ENCODE peak calls at places on chromosomes 4 and X, in eight cellular contexts. One of them, this sample, is unnamed.

GRCh38 chrX:11480626-11481025 is 185.1 kb downstream of the ARHGAP6 start:
- DNase-seq in A549: no peak
- DNase-seq in Panc1: no peak
- DNase-seq in HL-60: no peak
- DNase-seq in SK-N-SH: no peak
- DNase-seq in HepG2: no peak
- DNase-seq in HCT116: no peak
- DNase-seq in K562: peak; percentile 47
- DNase-seq in this sample: no peak

GRCh38 chr4:187059895-187060294 is 336.2 kb upstream of the FAT1 start:
- DNase-seq in A549: no peak
- DNase-seq in Panc1: no peak
- DNase-seq in HL-60: no peak
- DNase-seq in SK-N-SH: no peak
- DNase-seq in HepG2: no peak
- DNase-seq in HCT116: no peak
- DNase-seq in K562: no peak
- DNase-seq in this sample: no peak

GRCh38 chr4:2220016-2220620 is 21.8 kb downstream of the HAUS3 start:
- DNase-seq in A549: peak; percentile 45
- DNase-seq in Panc1: peak; percentile 61
- DNase-seq in HL-60: no peak
- DNase-seq in SK-N-SH: peak; percentile 63
- DNase-seq in HepG2: peak; percentile 61
- DNase-seq in HCT116: peak; percentile 28
- DNase-seq in K562: peak; percentile 81
- DNase-seq in this sample: peak; percentile 91

GRCh38 chr4:45944000-45944399 is 179.9 kb downstream of the GABRG1 start:
- DNase-seq in A549: no peak
- DNase-seq in Panc1: no peak
- DNase-seq in HL-60: no peak
- DNase-seq in SK-N-SH: peak; percentile 1
- DNase-seq in HepG2: peak; percentile 5
- DNase-seq in HCT116: no peak
- DNase-seq in K562: peak; percentile 10
- DNase-seq in this sample: peak; percentile 41

GRCh38 chr4:114146947-114147618 is 167.6 kb upstream of the ARSJ start:
- DNase-seq in A549: no peak
- DNase-seq in Panc1: no peak
- DNase-seq in HL-60: no peak
- DNase-seq in SK-N-SH: no peak
- DNase-seq in HepG2: no peak
- DNase-seq in HCT116: no peak
- DNase-seq in K562: no peak
- DNase-seq in this sample: no peak

GRCh38 chrX:45200741-45201234 is at the start of gene DIPK2B:
- DNase-seq in A549: no peak
- DNase-seq in Panc1: no peak
- DNase-seq in HL-60: no peak
- DNase-seq in SK-N-SH: no peak
- DNase-seq in HepG2: no peak
- DNase-seq in HCT116: no peak
- DNase-seq in K562: no peak
- DNase-seq in this sample: no peak

GRCh38 chr4:184103755-184104367 is 113.8 kb downstream of the ENPP6 start:
- DNase-seq in A549: no peak
- DNase-seq in Panc1: no peak
- DNase-seq in HL-60: no peak
- DNase-seq in SK-N-SH: peak; percentile 63
- DNase-seq in HepG2: no peak
- DNase-seq in HCT116: no peak
- DNase-seq in K562: no peak
- DNase-seq in this sample: no peak

GRCh38 chrX:132614297-132614696 is 125.5 kb upstream of the MBNL3 start:
- DNase-seq in A549: no peak
- DNase-seq in Panc1: no peak
- DNase-seq in HL-60: no peak
- DNase-seq in SK-N-SH: no peak
- DNase-seq in HepG2: peak; percentile 38
- DNase-seq in HCT116: no peak
- DNase-seq in K562: peak; percentile 3
- DNase-seq in this sample: peak; percentile 39

GRCh38 chr4:1043658-1044468 is 32.4 kb downstream of the FGFRL1 start:
- DNase-seq in A549: peak; percentile 72
- DNase-seq in Panc1: peak; percentile 80
- DNase-seq in HL-60: peak; percentile 89
- DNase-seq in SK-N-SH: no peak
- DNase-seq in HepG2: peak; percentile 84
- DNase-seq in HCT116: peak; percentile 93
- DNase-seq in K562: peak; percentile 96
- DNase-seq in this sample: peak; percentile 66

GRCh38 chr4:101806914-101807313 is 16.4 kb downstream of the BANK1 start:
- DNase-seq in A549: no peak
- DNase-seq in Panc1: no peak
- DNase-seq in HL-60: no peak
- DNase-seq in SK-N-SH: no peak
- DNase-seq in HepG2: no peak
- DNase-seq in HCT116: no peak
- DNase-seq in K562: no peak
- DNase-seq in this sample: no peak

GRCh38 chrX:24426340-24426913 is 38.7 kb upstream of the PDK3 start:
- DNase-seq in A549: no peak
- DNase-seq in Panc1: no peak
- DNase-seq in HL-60: no peak
- DNase-seq in SK-N-SH: peak; percentile 15
- DNase-seq in HepG2: peak; percentile 29
- DNase-seq in HCT116: no peak
- DNase-seq in K562: peak; percentile 2
- DNase-seq in this sample: peak; percentile 50

GRCh38 chr4:161256716-161257115 is 907.1 kb downstream of the FSTL5 start:
- DNase-seq in A549: no peak
- DNase-seq in Panc1: no peak
- DNase-seq in HL-60: no peak
- DNase-seq in SK-N-SH: no peak
- DNase-seq in HepG2: peak; percentile 22
- DNase-seq in HCT116: peak; percentile 7
- DNase-seq in K562: peak; percentile 1
- DNase-seq in this sample: peak; percentile 54

GRCh38 chrX:154334496-154334895 is 38.9 kb downstream of the TKTL1 start:
- DNase-seq in A549: no peak
- DNase-seq in Panc1: no peak
- DNase-seq in HL-60: peak; percentile 1
- DNase-seq in SK-N-SH: no peak
- DNase-seq in HepG2: no peak
- DNase-seq in HCT116: no peak
- DNase-seq in K562: no peak
- DNase-seq in this sample: no peak

GRCh38 chr4:78951862-78952472 is 12.7 kb upstream of the PAQR3 start:
- DNase-seq in A549: peak; percentile 13
- DNase-seq in Panc1: peak; percentile 15
- DNase-seq in HL-60: peak; percentile 23
- DNase-seq in SK-N-SH: peak; percentile 30
- DNase-seq in HepG2: peak; percentile 33
- DNase-seq in HCT116: peak; percentile 32
- DNase-seq in K562: peak; percentile 70
- DNase-seq in this sample: peak; percentile 60

GRCh38 chr4:88613417-88613875 is 21.2 kb downstream of the HERC3 start:
- DNase-seq in A549: no peak
- DNase-seq in Panc1: no peak
- DNase-seq in HL-60: no peak
- DNase-seq in SK-N-SH: no peak
- DNase-seq in HepG2: no peak
- DNase-seq in HCT116: no peak
- DNase-seq in K562: no peak
- DNase-seq in this sample: peak; percentile 49

GRCh38 chr4:134139188-134139587 is 62.4 kb downstream of the PABPC4L start:
- DNase-seq in A549: no peak
- DNase-seq in Panc1: no peak
- DNase-seq in HL-60: no peak
- DNase-seq in SK-N-SH: no peak
- DNase-seq in HepG2: no peak
- DNase-seq in HCT116: no peak
- DNase-seq in K562: no peak
- DNase-seq in this sample: no peak

GRCh38 chr4:105350859-105351494 is 122.9 kb downstream of the PPA2 start:
- DNase-seq in A549: no peak
- DNase-seq in Panc1: no peak
- DNase-seq in HL-60: no peak
- DNase-seq in SK-N-SH: no peak
- DNase-seq in HepG2: no peak
- DNase-seq in HCT116: no peak
- DNase-seq in K562: no peak
- DNase-seq in this sample: no peak

GRCh38 chr4:184265566-184266351 is 48.1 kb upstream of the ENPP6 start:
- DNase-seq in A549: peak; percentile 61
- DNase-seq in Panc1: peak; percentile 66
- DNase-seq in HL-60: no peak
- DNase-seq in SK-N-SH: no peak
- DNase-seq in HepG2: no peak
- DNase-seq in HCT116: peak; percentile 7
- DNase-seq in K562: peak; percentile 64
- DNase-seq in this sample: no peak

DNA sequence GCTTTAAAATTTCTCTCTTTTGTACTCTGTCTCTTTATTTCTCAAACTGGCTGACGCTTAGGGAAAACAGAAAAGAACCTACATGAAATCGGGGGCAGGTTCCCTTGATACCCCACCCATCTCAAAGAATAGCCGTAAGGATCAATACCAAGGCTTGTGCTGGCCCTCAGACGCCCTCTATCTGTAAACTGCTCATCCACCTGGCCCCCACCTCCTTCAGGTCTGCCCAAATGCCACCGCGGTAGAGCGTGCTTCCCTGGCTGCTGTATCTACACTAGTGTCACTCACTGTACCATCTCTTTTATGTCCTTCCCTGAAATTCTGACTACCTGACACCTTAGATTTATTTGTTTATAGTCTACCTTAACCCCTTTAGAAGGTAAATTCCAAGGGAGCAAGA is 62.8 kb downstream of the SMIM20 start:
- DNase-seq in A549: no peak
- DNase-seq in Panc1: no peak
- DNase-seq in HL-60: no peak
- DNase-seq in SK-N-SH: no peak
- DNase-seq in HepG2: no peak
- DNase-seq in HCT116: no peak
- DNase-seq in K562: no peak
- DNase-seq in this sample: peak; percentile 42
- TF ChIP-seq REST in A549: no peak
- TF ChIP-seq REST in Panc1: no peak
- TF ChIP-seq REST in HL-60: no peak
- TF ChIP-seq REST in SK-N-SH: no peak
- TF ChIP-seq REST in HepG2: no peak
- TF ChIP-seq REST in HCT116: no peak
- TF ChIP-seq REST in K562: no peak
- TF ChIP-seq REST in this sample: no peak

GRCh38 chr4:106409901-106410889 is 41.6 kb upstream of the GIMD1 start:
- DNase-seq in A549: no peak
- DNase-seq in Panc1: no peak
- DNase-seq in HL-60: no peak
- DNase-seq in SK-N-SH: no peak
- DNase-seq in HepG2: no peak
- DNase-seq in HCT116: no peak
- DNase-seq in K562: no peak
- DNase-seq in this sample: peak; percentile 49
- TF ChIP-seq REST in A549: no peak
- TF ChIP-seq REST in Panc1: no peak
- TF ChIP-seq REST in HL-60: no peak
- TF ChIP-seq REST in SK-N-SH: no peak
- TF ChIP-seq REST in HepG2: no peak
- TF ChIP-seq REST in HCT116: no peak
- TF ChIP-seq REST in K562: no peak
- TF ChIP-seq REST in this sample: no peak

GRCh38 chrX:47662144-47662657 is 3.2 kb upstream of the UXT start:
- DNase-seq in A549: no peak
- DNase-seq in Panc1: no peak
- DNase-seq in HL-60: no peak
- DNase-seq in SK-N-SH: no peak
- DNase-seq in HepG2: no peak
- DNase-seq in HCT116: no peak
- DNase-seq in K562: peak; percentile 91
- DNase-seq in this sample: no peak
- TF ChIP-seq REST in A549: no peak
- TF ChIP-seq REST in Panc1: no peak
- TF ChIP-seq REST in HL-60: no peak
- TF ChIP-seq REST in SK-N-SH: no peak
- TF ChIP-seq REST in HepG2: no peak
- TF ChIP-seq REST in HCT116: no peak
- TF ChIP-seq REST in K562: no peak
- TF ChIP-seq REST in this sample: no peak

GRCh38 chr4:69957209-69957608 is 8.3 kb downstream of the CSN2 start:
- DNase-seq in A549: no peak
- DNase-seq in Panc1: no peak
- DNase-seq in HL-60: no peak
- DNase-seq in SK-N-SH: no peak
- DNase-seq in HepG2: no peak
- DNase-seq in HCT116: no peak
- DNase-seq in K562: no peak
- DNase-seq in this sample: peak; percentile 2
- TF ChIP-seq REST in A549: no peak
- TF ChIP-seq REST in Panc1: no peak
- TF ChIP-seq REST in HL-60: no peak
- TF ChIP-seq REST in SK-N-SH: no peak
- TF ChIP-seq REST in HepG2: no peak
- TF ChIP-seq REST in HCT116: no peak
- TF ChIP-seq REST in K562: no peak
- TF ChIP-seq REST in this sample: no peak

GRCh38 chrX:130545796-130546195 is 144.0 kb downstream of the RBMX2 start:
- DNase-seq in A549: no peak
- DNase-seq in Panc1: no peak
- DNase-seq in HL-60: no peak
- DNase-seq in SK-N-SH: no peak
- DNase-seq in HepG2: no peak
- DNase-seq in HCT116: no peak
- DNase-seq in K562: no peak
- DNase-seq in this sample: no peak

GRCh38 chrX:130543603-130544002 is 141.8 kb downstream of the RBMX2 start:
- DNase-seq in A549: no peak
- DNase-seq in Panc1: no peak
- DNase-seq in HL-60: no peak
- DNase-seq in SK-N-SH: no peak
- DNase-seq in HepG2: no peak
- DNase-seq in HCT116: no peak
- DNase-seq in K562: no peak
- DNase-seq in this sample: no peak

DNA sequence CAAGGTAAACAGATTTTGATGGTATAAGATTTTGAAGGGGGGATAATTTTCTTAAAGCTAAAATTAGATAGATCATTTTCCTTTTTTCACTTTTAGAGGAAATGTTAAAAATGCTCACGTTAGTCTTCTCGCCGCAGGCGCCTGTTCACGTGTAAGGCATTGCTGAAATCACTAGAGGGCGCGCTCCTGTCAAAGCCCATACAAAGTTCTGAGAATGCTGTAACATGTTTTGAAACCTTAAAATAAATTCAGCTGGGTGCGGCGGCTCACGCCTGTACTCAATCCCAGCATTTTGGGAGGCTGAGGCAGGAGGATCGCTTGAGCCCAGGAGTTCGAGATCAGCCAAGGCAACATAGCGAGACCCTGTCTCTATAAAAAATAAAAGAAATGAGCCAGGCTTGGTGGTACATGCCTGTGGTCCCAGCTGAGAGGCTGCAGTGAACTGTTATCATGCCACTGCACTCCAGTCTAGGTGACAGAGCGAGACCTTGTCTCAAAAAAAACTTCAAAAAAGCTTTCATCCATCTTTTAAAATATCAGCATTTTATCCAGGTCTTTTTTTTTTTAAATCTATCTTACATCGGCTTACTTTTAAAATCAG is 138.0 kb downstream of the RBMX2 start:
- DNase-seq in A549: peak; percentile 25
- DNase-seq in Panc1: peak; percentile 17
- DNase-seq in HL-60: peak; percentile 6
- DNase-seq in SK-N-SH: peak; percentile 47
- DNase-seq in HepG2: peak; percentile 15
- DNase-seq in HCT116: peak; percentile 27
- DNase-seq in K562: peak; percentile 76
- DNase-seq in this sample: peak; percentile 65
- TF ChIP-seq REST in A549: no peak
- TF ChIP-seq REST in Panc1: no peak
- TF ChIP-seq REST in HL-60: no peak
- TF ChIP-seq REST in SK-N-SH: no peak
- TF ChIP-seq REST in HepG2: no peak
- TF ChIP-seq REST in HCT116: no peak
- TF ChIP-seq REST in K562: no peak
- TF ChIP-seq REST in this sample: no peak

This sample was measured in GM23338.